ENCODE peak calls at places on chromosomes 4 and X, in six cellular contexts. C is fibroblast of the aortic adventitia, S is HepG2, A is psoas muscle, W is lower lobe of right lung, V is endodermal cell. X is an unnamed sample.

GRCh38 chr4:135672202-135672601 is 1470.6 kb upstream of the PABPC4L start:
- DNase-seq in C (no peak), S (no peak), A (no peak), W (no peak), V (no peak), X (no peak)

GRCh38 chrX:7060444-7060843 is 87.1 kb upstream of the STS start:
- DNase-seq in C (no peak), S (no peak), A (no peak), W (no peak), V (no peak), X (no peak)

GRCh38 chr4:140252742-140253555 is 99.0 kb upstream of the MAML3 start:
- DNase-seq in C (peak), S (no peak), A (peak), W (peak), V (peak), X (no peak)

GRCh38 chrX:53357799-53358530 is 64.5 kb downstream of the SMC1A start:
- DNase-seq in C (peak), S (no peak), A (no peak), W (no peak), V (no peak), X (no peak)

GRCh38 chr4:60962286-60962685 is 237.8 kb upstream of the ADGRL3 start:
- DNase-seq in C (no peak), S (no peak), A (no peak), W (no peak), V (peak), X (no peak)

GRCh38 chrX:1584237-1585011 is 7.0 kb upstream of the AKAP17A start:
- DNase-seq in C (no peak), S (no peak), A (no peak), W (no peak), V (peak), X (no peak)

GRCh38 chr4:8853249-8853648 is 18.4 kb downstream of the HMX1 start:
- DNase-seq in C (no peak), S (no peak), A (peak), W (no peak), V (peak), X (no peak)

GRCh38 chrX:22220941-22221340 is 51.8 kb upstream of the CBLL2 start:
- DNase-seq in C (peak), S (no peak), A (no peak), W (no peak), V (no peak), X (no peak)

GRCh38 chrX:115372026-115372610 is 82.6 kb downstream of the LUZP4 start:
- DNase-seq in C (peak), S (no peak), A (no peak), W (no peak), V (peak), X (peak)

GRCh38 chrX:133999013-133999705 is 13.8 kb upstream of the GPC3 start:
- DNase-seq in C (peak), S (no peak), A (no peak), W (no peak), V (no peak), X (no peak)

GRCh38 chr4:110621839-110622751 is 782 bp downstream of the PITX2 start:
- DNase-seq in C (no peak), S (no peak), A (no peak), W (no peak), V (peak), X (no peak)

GRCh38 chrX:115625577-115626301 is 64.8 kb downstream of the PLS3 start:
- DNase-seq in C (peak), S (no peak), A (no peak), W (no peak), V (no peak), X (no peak)

GRCh38 chrX:49071877-49072711 is 1.7 kb downstream of the PRAF2 start:
- DNase-seq in C (peak), S (no peak), A (peak), W (peak), V (peak), X (no peak)

GRCh38 chr4:77697860-77698599 is 92.4 kb downstream of the CXCL13 start:
- DNase-seq in C (peak), S (peak), A (peak), W (no peak), V (peak), X (peak)

GRCh38 chrX:12349201-12349600 is 210.9 kb downstream of the FRMPD4 start:
- DNase-seq in C (no peak), S (no peak), A (no peak), W (no peak), V (peak), X (no peak)

GRCh38 chr4:83054928-83055327 is 19.9 kb downstream of the COPS4 start:
- DNase-seq in C (peak), S (no peak), A (no peak), W (no peak), V (no peak), X (no peak)

GRCh38 chr4:6011686-6012085 is 6.5 kb downstream of the C4orf50 start:
- DNase-seq in C (no peak), S (no peak), A (no peak), W (peak), V (peak), X (peak)

GRCh38 chrX:153557618-153558017 is 40.2 kb downstream of the ATP2B3 start:
- DNase-seq in C (no peak), S (no peak), A (no peak), W (no peak), V (no peak), X (no peak)

GRCh38 chr4:1604706-1605205 is 79.4 kb downstream of the FAM53A start:
- DNase-seq in C (no peak), S (no peak), A (peak), W (peak), V (no peak), X (no peak)

GRCh38 chr4:125315571-125316390 is 1.0 kb downstream of the FAT4 start:
- DNase-seq in C (peak), S (peak), A (peak), W (peak), V (peak), X (no peak)

GRCh38 chr4:184357783-184358182 is 116.6 kb downstream of the IRF2 start:
- DNase-seq in C (no peak), S (no peak), A (no peak), W (no peak), V (peak), X (no peak)

GRCh38 chr4:109174224-109174953 is 128.1 kb downstream of the COL25A1 start:
- DNase-seq in C (no peak), S (no peak), A (no peak), W (no peak), V (no peak), X (no peak)

GRCh38 chr4:5804656-5805055 is 88.2 kb downstream of the CRMP1 start:
- DNase-seq in C (no peak), S (no peak), A (no peak), W (no peak), V (peak), X (no peak)

GRCh38 chrX:10518073-10518472 is 102.3 kb downstream of the MID1 start:
- DNase-seq in C (no peak), S (peak), A (no peak), W (no peak), V (no peak), X (no peak)

GRCh38 chr4:20658456-20658855 is 41.8 kb upstream of the PACRGL start:
- DNase-seq in C (no peak), S (no peak), A (no peak), W (no peak), V (no peak), X (no peak)

GRCh38 chrX:110277609-110278008 is 40.3 kb downstream of the AMMECR1 start:
- DNase-seq in C (no peak), S (no peak), A (no peak), W (no peak), V (no peak), X (no peak)

GRCh38 chrX:130055103-130055502 is 55.2 kb downstream of the ELF4 start:
- DNase-seq in C (peak), S (no peak), A (peak), W (no peak), V (peak), X (no peak)

GRCh38 chr4:30866907-30867306 is 146.7 kb downstream of the PCDH7 start:
- DNase-seq in C (no peak), S (no peak), A (no peak), W (no peak), V (no peak), X (no peak)

GRCh38 chr4:169142906-169143305 is 127.8 kb downstream of the SH3RF1 start:
- DNase-seq in C (no peak), S (no peak), A (no peak), W (no peak), V (no peak), X (peak)

GRCh38 chr4:181957088-181957487 is 286.1 kb upstream of the TENM3 start:
- DNase-seq in C (peak), S (no peak), A (no peak), W (no peak), V (no peak), X (peak)

GRCh38 chrX:69109706-69110635 is 55.3 kb downstream of the PJA1 start:
- DNase-seq in C (peak), S (no peak), A (no peak), W (no peak), V (peak), X (peak)

GRCh38 chr4:77158487-77158861 is 1.5 kb downstream of the CCNG2 start:
- DNase-seq in C (peak), S (no peak), A (no peak), W (no peak), V (no peak), X (no peak)

GRCh38 chr4:135204311-135204710 is 1002.7 kb upstream of the PABPC4L start:
- DNase-seq in C (no peak), S (no peak), A (no peak), W (no peak), V (peak), X (no peak)

GRCh38 chrX:275967-276587 is 5.1 kb upstream of the PLCXD1 start:
- DNase-seq in C (peak), S (peak), A (peak), W (peak), V (peak), X (peak)
- TF ChIP-seq CTCF in C (no peak), S (peak), A (no peak), W (no peak), V (no peak), X (no peak)

GRCh38 chr4:57193164-57193810 is 83.1 kb upstream of the IGFBP7 start:
- DNase-seq in C (no peak), S (no peak), A (no peak), W (no peak), V (no peak), X (no peak)

GRCh38 chr4:57191523-57192034 is 81.4 kb upstream of the IGFBP7 start:
- DNase-seq in C (no peak), S (no peak), A (no peak), W (no peak), V (peak), X (peak)

GRCh38 chr4:57187241-57187640 is 77.1 kb upstream of the IGFBP7 start:
- DNase-seq in C (no peak), S (no peak), A (no peak), W (no peak), V (no peak), X (no peak)

GRCh38 chr4:57193996-57194675 is 84.0 kb upstream of the IGFBP7 start:
- DNase-seq in C (no peak), S (no peak), A (no peak), W (no peak), V (peak), X (no peak)

DNA sequence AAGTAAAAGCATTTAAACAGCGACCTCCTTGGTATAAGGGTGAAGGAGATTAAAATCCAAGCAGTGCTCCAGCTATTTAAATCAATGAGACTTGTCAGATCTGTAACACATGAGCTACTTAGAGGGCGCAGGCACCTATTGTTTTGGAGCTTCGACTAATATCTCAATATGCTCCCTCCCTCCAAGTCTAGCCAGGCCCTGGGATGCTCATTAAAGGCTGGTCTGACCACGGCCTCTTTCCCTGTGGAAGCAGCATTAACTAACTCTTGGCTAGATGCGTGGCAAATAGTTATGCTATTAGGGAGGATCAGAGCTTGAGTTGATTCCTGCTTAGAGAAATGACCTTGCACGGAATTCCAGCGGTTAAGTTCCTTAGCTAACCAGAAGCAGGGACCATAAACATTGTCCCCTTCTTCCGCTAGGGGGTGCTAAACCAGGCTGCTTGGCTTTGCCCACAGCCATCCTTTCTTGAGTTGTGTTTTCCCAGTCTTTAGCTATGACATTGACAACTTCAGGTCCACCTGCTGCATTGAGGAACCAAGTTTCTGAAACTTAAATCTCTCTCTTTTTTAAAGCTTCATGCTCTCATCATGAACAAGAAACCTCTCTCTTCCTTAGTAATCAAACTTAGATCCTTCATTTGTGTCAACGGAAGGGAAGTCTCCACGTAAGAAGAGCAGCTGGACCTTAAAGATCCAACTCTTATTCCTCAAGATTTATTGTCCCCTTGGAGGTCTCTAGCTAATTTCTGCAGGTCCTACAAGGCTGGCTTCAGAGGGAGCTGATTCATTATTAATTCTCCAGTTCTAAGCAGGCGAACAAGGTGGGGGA is 80.7 kb upstream of the IGFBP7 start:
- DNase-seq in C (peak), S (peak), A (no peak), W (no peak), V (peak), X (no peak)
- TF ChIP-seq CTCF in C (peak), S (peak), A (peak), W (peak), V (peak), X (peak)

DNA sequence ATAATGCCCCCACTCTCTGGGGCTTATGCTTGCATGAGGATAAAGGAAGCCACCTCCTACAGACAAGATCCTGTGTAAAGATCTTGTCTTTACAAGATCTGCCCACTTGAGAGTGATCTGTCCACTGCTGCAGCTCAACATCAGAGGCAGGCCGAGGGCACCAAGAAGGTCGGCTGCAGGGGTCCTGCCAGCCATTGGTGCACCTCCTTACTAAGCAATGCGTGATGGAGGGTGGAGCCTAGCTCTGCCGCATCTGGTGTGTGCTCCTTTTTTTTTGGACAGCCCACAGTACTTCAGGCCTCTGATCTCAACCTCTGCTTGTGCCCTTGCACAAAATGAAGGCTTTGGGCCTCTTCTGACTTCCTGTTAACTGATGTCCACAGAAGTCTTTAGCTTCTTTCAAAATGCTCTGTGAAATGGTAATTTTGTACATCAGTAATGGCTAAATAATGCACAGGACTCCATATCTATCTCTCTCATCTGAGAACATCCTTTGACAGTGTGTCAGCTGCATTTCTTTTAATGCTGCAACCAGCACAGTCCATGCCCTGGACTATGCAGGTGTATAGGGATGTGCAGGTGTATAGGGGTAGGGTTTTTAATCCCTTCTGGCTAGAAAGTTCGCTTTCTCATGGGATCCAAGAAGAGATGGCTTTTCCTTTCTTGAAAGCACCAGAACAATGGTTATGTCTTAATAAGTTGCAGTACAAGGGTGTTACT is 96.0 kb upstream of the TRPC3 start:
- DNase-seq in C (no peak), S (no peak), A (no peak), W (no peak), V (no peak), X (no peak)
- TF ChIP-seq CTCF in C (no peak), S (no peak), A (no peak), W (no peak), V (no peak), X (no peak)

DNA sequence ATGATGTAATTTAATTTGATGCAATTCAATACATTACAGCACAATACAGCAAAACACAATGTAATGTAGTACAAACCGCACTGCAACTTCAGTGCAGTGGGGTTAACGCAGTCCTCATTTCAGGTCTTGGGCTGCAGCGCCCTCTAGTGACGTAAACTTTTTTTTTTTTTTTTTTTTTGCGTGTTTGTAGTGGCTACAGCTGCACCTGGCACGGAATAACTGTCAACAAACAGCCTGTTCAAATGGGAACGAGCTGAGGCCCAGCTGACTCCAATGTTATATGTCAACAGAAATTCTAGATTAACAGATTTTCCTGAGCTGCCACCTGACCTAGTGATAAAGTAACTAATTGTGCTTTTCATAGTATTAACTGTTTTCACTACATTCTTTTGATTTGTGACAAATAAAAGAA is 33.5 kb upstream of the RASSF6 start:
- DNase-seq in C (peak), S (peak), A (no peak), W (peak), V (no peak), X (peak)
- TF ChIP-seq CTCF in C (peak), S (peak), A (peak), W (peak), V (peak), X (peak)

DNA sequence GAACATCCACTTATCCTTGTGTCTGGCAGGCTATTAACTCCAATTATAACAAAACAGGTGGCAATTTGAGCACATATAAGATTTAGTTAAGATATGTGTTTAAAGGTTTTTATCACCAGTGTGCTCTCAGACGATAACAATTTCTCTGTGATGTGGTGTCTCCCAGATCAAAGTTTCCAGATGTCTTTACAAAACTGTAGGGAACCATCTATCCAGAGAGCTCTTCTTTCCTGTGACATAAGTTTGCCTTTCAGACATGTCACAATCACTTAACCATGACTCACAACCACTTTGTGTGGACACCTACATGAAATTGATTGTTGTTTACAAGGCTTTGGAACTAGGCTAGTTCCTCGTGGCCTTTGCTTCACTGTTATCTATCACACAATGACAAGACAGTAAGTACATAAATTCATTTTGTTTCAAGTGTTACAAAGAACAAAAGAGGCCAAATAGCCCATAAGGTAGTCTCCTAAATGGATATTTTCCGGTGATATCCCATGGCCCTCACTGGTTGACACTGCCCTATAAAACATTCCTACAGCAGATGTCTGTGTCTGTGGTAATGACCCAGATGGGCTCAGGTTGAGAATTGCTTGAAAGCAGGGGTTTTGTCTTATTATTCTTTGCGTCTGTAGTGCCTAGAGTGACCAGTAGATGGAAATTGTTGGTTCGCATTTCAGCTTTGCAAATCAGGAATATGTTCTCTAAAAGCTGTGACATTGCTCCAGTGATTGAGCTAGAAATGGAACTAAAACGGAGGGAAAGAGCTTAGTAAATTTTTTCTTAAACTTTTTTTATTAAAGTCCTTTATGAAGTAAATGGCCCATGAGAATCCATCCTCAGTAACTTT is 297.8 kb upstream of the FAM241A start:
- DNase-seq in C (peak), S (peak), A (no peak), W (no peak), V (no peak), X (no peak)
- TF ChIP-seq CTCF in C (peak), S (peak), A (no peak), W (no peak), V (peak), X (peak)

DNA sequence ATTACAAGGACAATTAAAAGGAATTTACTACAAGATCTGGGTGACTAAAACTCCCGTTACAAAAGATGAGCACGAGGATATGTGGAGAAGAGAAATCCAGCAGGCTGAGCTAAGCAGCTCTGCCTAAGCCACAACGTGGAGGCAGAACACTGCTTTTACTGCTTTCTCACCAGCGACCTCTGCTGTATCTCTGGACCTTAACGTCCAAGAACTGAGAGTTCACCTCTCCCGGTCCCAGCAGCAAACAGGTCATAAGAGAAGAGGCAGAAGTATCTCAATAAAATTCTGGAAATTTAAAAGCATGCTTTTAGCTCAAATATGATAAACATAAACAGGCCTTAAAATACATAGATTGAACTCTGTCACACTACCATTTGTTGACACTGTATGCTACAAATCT is 81.0 kb downstream of the ADGRA3 start:
- DNase-seq in C (peak), S (peak), A (no peak), W (no peak), V (peak), X (peak)
- TF ChIP-seq CTCF in C (peak), S (peak), A (peak), W (peak), V (peak), X (peak)